ENCODE peak calls at places on chromosome 13, in five cellular contexts. One of them, this sample, is unnamed.
A peak's percentile ranks its signal among the peaks of the same experiment; 100 is the strongest.

GRCh38 chr13:68697551-68697950 is 1410.1 kb upstream of the ATXN8OS start:
- DNase-seq in fibroblast of villous mesenchyme: no peak
- DNase-seq in NB4: no peak
- DNase-seq in choroid plexus epithelial cell: no peak
- DNase-seq in uterus: no peak
- DNase-seq in this sample: no peak

GRCh38 chr13:113930711-113931637 is 42.9 kb downstream of the C13orf46 start:
- DNase-seq in fibroblast of villous mesenchyme: no peak
- DNase-seq in NB4: peak; percentile 83
- DNase-seq in choroid plexus epithelial cell: no peak
- DNase-seq in uterus: peak; percentile 11
- DNase-seq in this sample: no peak

GRCh38 chr13:43516401-43516826 is 270.4 kb downstream of the ENOX1 start:
- DNase-seq in fibroblast of villous mesenchyme: peak; percentile 97
- DNase-seq in NB4: no peak
- DNase-seq in choroid plexus epithelial cell: peak; percentile 73
- DNase-seq in uterus: peak; percentile 77
- DNase-seq in this sample: peak; percentile 79

GRCh38 chr13:66714795-66715194 is 515.3 kb downstream of the PCDH9 start:
- DNase-seq in fibroblast of villous mesenchyme: no peak
- DNase-seq in NB4: no peak
- DNase-seq in choroid plexus epithelial cell: peak; percentile 24
- DNase-seq in uterus: no peak
- DNase-seq in this sample: no peak

GRCh38 chr13:78764665-78765064 is 105.7 kb upstream of the OBI1 start:
- DNase-seq in fibroblast of villous mesenchyme: no peak
- DNase-seq in NB4: no peak
- DNase-seq in choroid plexus epithelial cell: no peak
- DNase-seq in uterus: no peak
- DNase-seq in this sample: no peak

GRCh38 chr13:89900104-89900760 is 1447.3 kb upstream of the MIR17HG start:
- DNase-seq in fibroblast of villous mesenchyme: no peak
- DNase-seq in NB4: no peak
- DNase-seq in choroid plexus epithelial cell: peak; percentile 2
- DNase-seq in uterus: no peak
- DNase-seq in this sample: no peak

GRCh38 chr13:34913040-34913439 is 29.0 kb upstream of the NBEA start:
- DNase-seq in fibroblast of villous mesenchyme: peak; percentile 2
- DNase-seq in NB4: peak; percentile 31
- DNase-seq in choroid plexus epithelial cell: peak; percentile 36
- DNase-seq in uterus: no peak
- DNase-seq in this sample: peak; percentile 33

GRCh38 chr13:38366954-38367645 is 17.4 kb downstream of the UFM1 start:
- DNase-seq in fibroblast of villous mesenchyme: peak; percentile 26
- DNase-seq in NB4: no peak
- DNase-seq in choroid plexus epithelial cell: peak; percentile 28
- DNase-seq in uterus: no peak
- DNase-seq in this sample: peak; percentile 25

GRCh38 chr13:51674276-51674675 is 90.0 kb downstream of the WDFY2 start:
- DNase-seq in fibroblast of villous mesenchyme: no peak
- DNase-seq in NB4: no peak
- DNase-seq in choroid plexus epithelial cell: no peak
- DNase-seq in uterus: no peak
- DNase-seq in this sample: no peak

GRCh38 chr13:77749481-77749880 is 52.0 kb downstream of the SLAIN1 start:
- DNase-seq in fibroblast of villous mesenchyme: no peak
- DNase-seq in NB4: no peak
- DNase-seq in choroid plexus epithelial cell: no peak
- DNase-seq in uterus: no peak
- DNase-seq in this sample: no peak

GRCh38 chr13:97615266-97615665 is 181.3 kb downstream of the RAP2A start:
- DNase-seq in fibroblast of villous mesenchyme: no peak
- DNase-seq in NB4: no peak
- DNase-seq in choroid plexus epithelial cell: no peak
- DNase-seq in uterus: no peak
- DNase-seq in this sample: no peak

GRCh38 chr13:30159446-30159839 is 147.9 kb downstream of the KATNAL1 start:
- DNase-seq in fibroblast of villous mesenchyme: peak; percentile 70
- DNase-seq in NB4: peak; percentile 27
- DNase-seq in choroid plexus epithelial cell: peak; percentile 96
- DNase-seq in uterus: no peak
- DNase-seq in this sample: peak; percentile 22

GRCh38 chr13:112069063-112069726 is 2.2 kb downstream of the SOX1 start:
- DNase-seq in fibroblast of villous mesenchyme: no peak
- DNase-seq in NB4: no peak
- DNase-seq in choroid plexus epithelial cell: no peak
- DNase-seq in uterus: no peak
- DNase-seq in this sample: no peak
- H3K4me3 ChIP-seq in fibroblast of villous mesenchyme: no peak overlapping the region
- H3K4me3 ChIP-seq in NB4: no peak overlapping the region
- H3K4me3 ChIP-seq in choroid plexus epithelial cell: no peak overlapping the region
- H3K4me3 ChIP-seq in uterus: no peak overlapping the region
- H3K4me3 ChIP-seq in this sample: no peak overlapping the region

GRCh38 chr13:21542563-21542962 is 61.4 kb downstream of the MICU2 start:
- DNase-seq in fibroblast of villous mesenchyme: no peak
- DNase-seq in NB4: no peak
- DNase-seq in choroid plexus epithelial cell: peak; percentile 46
- DNase-seq in uterus: no peak
- DNase-seq in this sample: peak; percentile 17
- H3K4me3 ChIP-seq in fibroblast of villous mesenchyme: no peak overlapping the region
- H3K4me3 ChIP-seq in NB4: no peak overlapping the region
- H3K4me3 ChIP-seq in choroid plexus epithelial cell: no peak overlapping the region
- H3K4me3 ChIP-seq in uterus: no peak overlapping the region
- H3K4me3 ChIP-seq in this sample: no peak overlapping the region

DNA sequence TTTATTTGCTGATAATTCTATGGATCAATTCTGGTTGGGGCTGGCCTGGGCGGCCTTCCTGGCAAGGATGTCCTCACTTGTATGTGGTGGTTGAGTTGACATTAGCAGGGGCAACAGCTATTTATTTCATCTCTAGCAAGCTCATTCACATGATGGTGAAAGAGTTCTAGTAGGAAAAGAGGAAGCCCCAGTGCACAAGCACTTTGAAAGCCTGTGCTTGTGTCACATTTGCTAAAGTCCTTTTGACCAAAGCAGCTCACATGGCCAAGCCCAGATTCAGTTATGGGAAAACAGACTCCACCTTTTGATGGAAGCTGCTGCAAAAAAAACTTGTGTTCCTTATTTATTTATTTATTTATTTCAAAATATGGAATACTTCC is 17.2 kb downstream of the GTF2F2 start:
- DNase-seq in fibroblast of villous mesenchyme: no peak
- DNase-seq in NB4: peak; percentile 61
- DNase-seq in choroid plexus epithelial cell: no peak
- DNase-seq in uterus: no peak
- DNase-seq in this sample: no peak
- H3K4me3 ChIP-seq in fibroblast of villous mesenchyme: no peak overlapping the region
- H3K4me3 ChIP-seq in NB4: no peak overlapping the region
- H3K4me3 ChIP-seq in choroid plexus epithelial cell: no peak overlapping the region
- H3K4me3 ChIP-seq in uterus: no peak overlapping the region
- H3K4me3 ChIP-seq in this sample: no peak overlapping the region

GRCh38 chr13:40342901-40343300 is 323.5 kb downstream of the FOXO1 start:
- DNase-seq in fibroblast of villous mesenchyme: no peak
- DNase-seq in NB4: no peak
- DNase-seq in choroid plexus epithelial cell: no peak
- DNase-seq in uterus: no peak
- DNase-seq in this sample: no peak
- H3K4me3 ChIP-seq in fibroblast of villous mesenchyme: no peak overlapping the region
- H3K4me3 ChIP-seq in NB4: no peak overlapping the region
- H3K4me3 ChIP-seq in choroid plexus epithelial cell: no peak overlapping the region
- H3K4me3 ChIP-seq in uterus: no peak overlapping the region
- H3K4me3 ChIP-seq in this sample: no peak overlapping the region

GRCh38 chr13:39601636-39602035 is 1.4 kb downstream of the LHFPL6 start:
- DNase-seq in fibroblast of villous mesenchyme: no peak
- DNase-seq in NB4: no peak
- DNase-seq in choroid plexus epithelial cell: no peak
- DNase-seq in uterus: no peak
- DNase-seq in this sample: no peak
- H3K4me3 ChIP-seq in fibroblast of villous mesenchyme: peak overlapping the region; percentile 84
- H3K4me3 ChIP-seq in NB4: peak overlapping the region; percentile 70
- H3K4me3 ChIP-seq in choroid plexus epithelial cell: peak overlapping the region; percentile 82
- H3K4me3 ChIP-seq in uterus: peak overlapping the region; percentile 81
- H3K4me3 ChIP-seq in this sample: peak overlapping the region; percentile 96

GRCh38 chr13:112760440-112760839 is 70.6 kb downstream of the ATP11A start:
- DNase-seq in fibroblast of villous mesenchyme: peak; percentile 79
- DNase-seq in NB4: no peak
- DNase-seq in choroid plexus epithelial cell: peak; percentile 46
- DNase-seq in uterus: no peak
- DNase-seq in this sample: peak; percentile 57

GRCh38 chr13:112759053-112759452 is 69.2 kb downstream of the ATP11A start:
- DNase-seq in fibroblast of villous mesenchyme: no peak
- DNase-seq in NB4: peak; percentile 30
- DNase-seq in choroid plexus epithelial cell: no peak
- DNase-seq in uterus: no peak
- DNase-seq in this sample: no peak

GRCh38 chr13:112760931-112761330 is 71.1 kb downstream of the ATP11A start:
- DNase-seq in fibroblast of villous mesenchyme: no peak
- DNase-seq in NB4: no peak
- DNase-seq in choroid plexus epithelial cell: peak; percentile 26
- DNase-seq in uterus: no peak
- DNase-seq in this sample: no peak

GRCh38 chr13:112757759-112758086 is 67.9 kb downstream of the ATP11A start:
- DNase-seq in fibroblast of villous mesenchyme: no peak
- DNase-seq in NB4: no peak
- DNase-seq in choroid plexus epithelial cell: no peak
- DNase-seq in uterus: no peak
- DNase-seq in this sample: no peak

GRCh38 chr13:112759834-112760233 is 70.0 kb downstream of the ATP11A start:
- DNase-seq in fibroblast of villous mesenchyme: no peak
- DNase-seq in NB4: no peak
- DNase-seq in choroid plexus epithelial cell: no peak
- DNase-seq in uterus: no peak
- DNase-seq in this sample: no peak
- H3K4me3 ChIP-seq in fibroblast of villous mesenchyme: no peak overlapping the region
- H3K4me3 ChIP-seq in NB4: no peak overlapping the region
- H3K4me3 ChIP-seq in choroid plexus epithelial cell: no peak overlapping the region
- H3K4me3 ChIP-seq in uterus: no peak overlapping the region
- H3K4me3 ChIP-seq in this sample: no peak overlapping the region